ENCODE peak calls at places on chromosomes 5 and 9, in ten cellular contexts. A is heart left ventricle, I is uterus, J is lower lobe of right lung, D is tibial artery, S is lung, Q is transverse colon, M is suprapubic skin, C is adrenal gland, P is body of pancreas. O is an unnamed sample. For H3K4me1 and H3K27me3, the result is how much of the 10 kb centered on the place peaks cover.

GRCh38 chr5:154138701-154139100 is 51.8 kb upstream of the GALNT10 start:
- DNase-seq in A (peak), I (no peak), J (no peak), D (no peak), S (peak), Q (no peak), M (no peak), C (peak), P (peak), O (no peak)

GRCh38 chr5:177204281-177204680 is 70.7 kb downstream of the NSD1 start:
- DNase-seq in A (no peak), I (no peak), J (no peak), D (no peak), S (no peak), Q (no peak), M (no peak), C (no peak), P (no peak), O (no peak)

GRCh38 chr9:117156771-117157535 is 257.9 kb downstream of the ASTN2 start:
- DNase-seq in A (no peak), I (no peak), J (no peak), D (no peak), S (no peak), Q (no peak), M (no peak), C (no peak), P (no peak), O (peak)

GRCh38 chr9:35001803-35002502 is 12.4 kb downstream of the DNAJB5 start:
- DNase-seq in A (no peak), I (no peak), J (no peak), D (no peak), S (no peak), Q (no peak), M (no peak), C (no peak), P (no peak), O (peak)

GRCh38 chr9:119420263-119420662 is 51.0 kb upstream of the BRINP1 start:
- DNase-seq in A (no peak), I (no peak), J (no peak), D (no peak), S (no peak), Q (no peak), M (no peak), C (no peak), P (no peak), O (no peak)

GRCh38 chr5:103573411-103573810 is 10.8 kb upstream of the NUDT12 start:
- DNase-seq in A (no peak), I (no peak), J (no peak), D (no peak), S (no peak), Q (no peak), M (no peak), C (no peak), P (no peak), O (peak)

GRCh38 chr9:89364664-89365531 is 46.6 kb downstream of the SECISBP2 start:
- DNase-seq in A (no peak), I (peak), J (no peak), D (peak), S (no peak), Q (no peak), M (peak), C (peak), P (no peak), O (peak)

GRCh38 chr9:113875917-113876805 is at the start of gene ZNF618:
- DNase-seq in A (peak), I (peak), J (peak), D (no peak), S (no peak), Q (peak), M (no peak), C (no peak), P (peak), O (no peak)

GRCh38 chr5:1031306-1031959 is 22.8 kb downstream of the NKD2 start:
- DNase-seq in A (peak), I (no peak), J (no peak), D (no peak), S (no peak), Q (no peak), M (peak), C (no peak), P (no peak), O (no peak)

GRCh38 chr9:125540497-125540896 is 166.5 kb downstream of the MAPKAP1 start:
- DNase-seq in A (no peak), I (no peak), J (no peak), D (no peak), S (no peak), Q (no peak), M (no peak), C (no peak), P (no peak), O (peak)

GRCh38 chr5:69209607-69210006 is 20.2 kb downstream of the CENPH start:
- DNase-seq in A (no peak), I (no peak), J (no peak), D (no peak), S (no peak), Q (no peak), M (no peak), C (no peak), P (no peak), O (no peak)

GRCh38 chr9:89022071-89022721 is 30.9 kb downstream of the S1PR3 start:
- DNase-seq in A (no peak), I (no peak), J (peak), D (no peak), S (peak), Q (no peak), M (no peak), C (no peak), P (peak), O (no peak)

GRCh38 chr5:101018299-101018698 is 115.2 kb upstream of the ST8SIA4 start:
- DNase-seq in A (no peak), I (no peak), J (no peak), D (no peak), S (no peak), Q (no peak), M (no peak), C (no peak), P (no peak), O (no peak)

GRCh38 chr9:113646946-113647914 is 183.7 kb downstream of the RGS3 start:
- DNase-seq in A (no peak), I (no peak), J (no peak), D (peak), S (no peak), Q (no peak), M (peak), C (no peak), P (no peak), O (no peak)

GRCh38 chr5:32317056-32317455 is 4.3 kb upstream of the MTMR12 start:
- DNase-seq in A (no peak), I (no peak), J (no peak), D (no peak), S (no peak), Q (no peak), M (no peak), C (no peak), P (no peak), O (no peak)

GRCh38 chr9:129888809-129889460 is 53.7 kb downstream of the USP20 start:
- DNase-seq in A (no peak), I (no peak), J (no peak), D (no peak), S (no peak), Q (no peak), M (no peak), C (no peak), P (no peak), O (no peak)
- H3K4me1 ChIP-seq in A (under half), I (under half), J (half or more), D (under half), S (under half), Q (half or more), M (under half), C (under half), P (under half), O (under half)

DNA sequence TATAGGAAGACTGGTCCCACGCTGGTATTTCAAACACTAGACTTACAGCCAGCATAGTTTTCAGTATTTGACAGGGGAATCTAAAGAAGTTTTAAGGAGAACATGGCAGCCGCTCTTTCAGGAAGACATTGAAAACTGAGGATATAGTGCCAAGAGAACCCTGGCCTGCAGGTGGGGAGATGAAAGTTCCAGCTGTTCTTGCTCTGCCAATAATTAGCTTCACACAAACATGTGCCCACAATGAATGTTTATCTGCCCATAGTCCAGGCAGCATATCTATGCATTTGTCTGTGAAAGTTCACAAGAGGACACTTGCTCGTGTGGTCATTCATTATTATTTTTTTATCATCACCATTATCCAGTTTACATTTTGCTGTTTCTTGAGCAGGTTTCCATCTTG is 47.6 kb upstream of the AGXT2 start:
- DNase-seq in A (no peak), I (no peak), J (no peak), D (no peak), S (no peak), Q (no peak), M (no peak), C (no peak), P (peak), O (no peak)
- H3K27me3 ChIP-seq in A (under half), I (under half), J (under half), D (under half), S (under half), Q (under half), M (under half), C (under half), P (under half), O (under half)

GRCh38 chr9:19473605-19474004 is 64.8 kb downstream of the ACER2 start:
- DNase-seq in A (no peak), I (no peak), J (no peak), D (no peak), S (no peak), Q (no peak), M (no peak), C (no peak), P (no peak), O (no peak)
- TF ChIP-seq CTCF in A (no peak), I (no peak), J (no peak), D (no peak), S (no peak), Q (no peak), M (no peak), C (no peak), P (no peak), O (no peak)

GRCh38 chr5:89435347-89435746 is 552.4 kb upstream of the MEF2C start:
- DNase-seq in A (no peak), I (no peak), J (no peak), D (no peak), S (no peak), Q (no peak), M (no peak), C (no peak), P (no peak), O (no peak)
- H3K4me1 ChIP-seq in A (under half), I (under half), J (under half), D (under half), S (under half), Q (under half), M (under half), C (under half), P (under half), O (under half)

DNA sequence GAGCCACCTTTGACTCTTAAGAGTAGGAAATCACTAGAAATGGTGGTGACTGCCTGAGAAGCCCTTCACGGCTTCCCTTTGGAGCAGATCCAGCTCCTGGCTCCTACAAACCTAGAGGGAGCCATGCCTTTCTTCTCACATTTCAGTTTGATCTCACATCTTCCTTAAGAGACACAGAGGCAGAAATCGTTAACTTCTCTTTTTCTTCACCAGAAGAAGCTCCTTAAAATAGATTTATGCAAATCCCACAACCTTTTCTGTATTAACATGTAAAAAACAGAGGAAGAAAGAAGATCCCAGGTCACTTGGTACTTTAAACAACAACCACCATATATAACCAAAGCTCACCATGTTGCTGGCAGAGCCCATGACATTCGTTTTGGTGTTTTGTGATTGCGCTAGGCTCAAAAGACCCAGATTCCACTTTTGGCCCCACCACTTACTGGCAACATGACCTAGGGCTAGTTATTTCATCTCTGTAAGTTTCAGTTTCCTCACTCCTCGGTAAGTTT is 29.6 kb downstream of the PAX5 start:
- DNase-seq in A (no peak), I (no peak), J (no peak), D (no peak), S (no peak), Q (no peak), M (no peak), C (no peak), P (no peak), O (no peak)
- H3K27me3 ChIP-seq in A (half or more), I (under half), J (half or more), D (under half), S (under half), Q (half or more), M (half or more), C (under half), P (under half), O (half or more)

GRCh38 chr5:133552925-133553525 is 59.3 kb downstream of the FSTL4 start:
- DNase-seq in A (no peak), I (no peak), J (peak), D (peak), S (peak), Q (peak), M (no peak), C (peak), P (peak), O (peak)
- TF ChIP-seq CTCF in A (peak), I (no peak), J (peak), D (peak), S (peak), Q (peak), M (peak), C (peak), P (peak), O (peak)

O was measured in foreskin keratinocyte.